ENCODE peak calls at places on chromosomes 16 and 17, in seven cellular contexts. B is neural progenitor cell, H is PC-3, O is MM.1S, F is astrocyte, L is fibroblast of lung, P is GM12878. V is an unnamed sample.
A peak's percentile ranks its signal among the peaks of the same experiment; 100 is the strongest.

GRCh38 chr16:15950167-15950854 is 895 bp downstream of the ABCC1 start:
- DNase-seq in L (peak; percentile 47), O (peak; percentile 44), P (no peak), F (peak; percentile 52), B (peak; percentile 87), H (peak; percentile 31), V (no peak)

GRCh38 chr17:12318614-12319266 is 298.1 kb downstream of the MAP2K4 start:
- DNase-seq in B (no peak), H (no peak), O (no peak), L (peak; percentile 21), F (no peak), P (no peak), V (no peak)

GRCh38 chr16:57314161-57314785 is 29.8 kb upstream of the PLLP start:
- DNase-seq in P (no peak), O (no peak), F (no peak), H (peak; percentile 5), B (no peak), L (no peak), V (no peak)

GRCh38 chr16:70571623-70572022 is 48.0 kb downstream of the SF3B3 start:
- DNase-seq in B (no peak), F (no peak), O (no peak), H (no peak), P (no peak), L (no peak), V (no peak)

GRCh38 chr17:77840156-77840555 is 118.3 kb upstream of the TNRC6C start:
- DNase-seq in P (no peak), B (no peak), L (no peak), F (peak; percentile 62), O (no peak), H (no peak), V (no peak)

GRCh38 chr16:58638148-58639036 is 8.8 kb upstream of the CNOT1 start:
- DNase-seq in L (peak; percentile 87), O (no peak), B (peak; percentile 35), H (peak; percentile 74), F (peak; percentile 81), P (no peak), V (peak; percentile 69)

GRCh38 chr16:15434425-15435215 is at the start of gene BMERB1:
- DNase-seq in H (peak; percentile 34), F (peak; percentile 60), P (no peak), L (peak; percentile 74), O (peak; percentile 39), B (peak; percentile 92), V (no peak)

GRCh38 chr17:13420294-13421277 is 181.1 kb downstream of the HS3ST3A1 start:
- DNase-seq in B (no peak), O (no peak), L (peak; percentile 95), H (peak; percentile 93), F (peak; percentile 78), P (no peak), V (no peak)

GRCh38 chr16:66247516-66248089 is 118.9 kb upstream of the CDH5 start:
- DNase-seq in O (no peak), H (peak; percentile 9), L (peak; percentile 70), F (peak; percentile 47), B (no peak), P (no peak), V (no peak)

DNA sequence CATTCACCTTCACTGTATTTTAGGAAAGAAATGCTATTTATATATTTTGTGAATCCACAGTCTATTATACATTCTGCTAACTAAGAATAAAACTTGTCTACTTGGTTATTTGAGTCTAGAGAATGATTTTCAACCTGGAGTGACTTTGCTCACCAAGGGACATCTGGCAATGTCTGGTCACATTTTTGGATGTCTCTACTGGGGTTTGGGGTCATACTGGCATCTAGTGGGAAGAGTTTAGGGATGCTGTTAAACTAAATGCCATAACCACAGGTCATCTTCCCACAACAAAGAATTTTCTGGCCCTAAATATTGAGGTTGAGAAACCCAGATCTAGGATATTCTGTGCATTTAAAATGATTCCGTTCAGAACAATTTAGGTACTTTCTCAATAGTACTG is 26.0 kb downstream of the KCNJ16 start:
- DNase-seq in P (no peak), F (no peak), O (no peak), B (no peak), H (peak; percentile 29), L (peak; percentile 32), V (no peak)
- H3K27ac ChIP-seq in P (no peak overlapping the region), F (no peak overlapping the region), O (no peak overlapping the region), B (no peak overlapping the region), H (no peak overlapping the region), L (no peak overlapping the region), V (no peak overlapping the region)

GRCh38 chr16:86300746-86301480 is 209.4 kb upstream of the FOXF1 start:
- DNase-seq in P (no peak), L (peak; percentile 50), H (no peak), F (peak; percentile 18), O (no peak), B (peak; percentile 69), V (no peak)
- TF ChIP-seq EZH2 in P (no peak), L (no peak), H (no peak), F (no peak), O (no peak), B (no peak), V (no peak)

GRCh38 chr17:59107306-59107670 is 608 bp upstream of the TRIM37 start:
- DNase-seq in F (no peak), H (no peak), B (no peak), L (no peak), O (no peak), P (no peak), V (no peak)
- H3K79me2 ChIP-seq in F (peaks cover 46% of the 10 kb centered on the region), H (peaks cover 72% of the 10 kb centered on the region), B (peaks cover 51% of the 10 kb centered on the region), L (peaks cover 27% of the 10 kb centered on the region), O (peaks cover 36% of the 10 kb centered on the region), P (peaks cover 40% of the 10 kb centered on the region), V (peaks cover 36% of the 10 kb centered on the region)

GRCh38 chr17:45232514-45233422 is 11.1 kb downstream of the FMNL1 start:
- DNase-seq in F (no peak), B (no peak), H (no peak), L (no peak), O (no peak), P (no peak), V (no peak)

GRCh38 chr17:45233423-45233924 is 11.8 kb downstream of the FMNL1 start:
- DNase-seq in O (no peak), L (no peak), H (no peak), F (no peak), B (no peak), P (no peak), V (no peak)

GRCh38 chr17:45235071-45236001 is 13.7 kb downstream of the FMNL1 start:
- DNase-seq in O (peak; percentile 70), P (no peak), L (peak; percentile 83), B (peak; percentile 90), F (peak; percentile 40), H (peak; percentile 85), V (peak; percentile 66)

GRCh38 chr17:45236002-45236606 is 14.4 kb downstream of the FMNL1 start:
- DNase-seq in P (no peak), F (no peak), H (no peak), O (no peak), L (no peak), B (no peak), V (no peak)

DNA sequence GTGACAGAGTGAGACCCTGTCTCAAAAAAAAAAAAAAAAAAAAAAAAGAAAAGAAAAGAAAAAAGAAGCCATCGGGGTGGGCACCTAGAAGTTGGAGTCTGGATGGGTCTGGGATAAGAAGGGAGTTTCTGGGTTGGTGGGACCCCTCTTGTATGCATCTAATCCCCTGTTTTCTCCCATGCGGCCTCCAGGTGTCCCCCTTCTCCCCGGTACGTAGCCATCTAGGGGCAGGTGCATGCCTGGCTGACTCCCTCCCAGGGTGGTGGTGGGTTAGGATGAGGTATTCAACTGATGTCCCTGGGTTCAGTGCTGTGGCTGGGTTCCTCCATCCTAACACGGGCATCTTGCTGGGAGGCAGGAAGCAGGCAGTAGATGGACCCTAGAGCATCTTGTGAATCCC is 13.0 kb downstream of the FMNL1 start:
- DNase-seq in H (peak; percentile 45), B (peak; percentile 75), O (no peak), F (no peak), P (no peak), L (no peak), V (no peak)
- H3K27ac ChIP-seq in H (no peak overlapping the region), B (no peak overlapping the region), O (peak overlapping the region; percentile 1), F (no peak overlapping the region), P (no peak overlapping the region), L (no peak overlapping the region), V (no peak overlapping the region)

GRCh38 chr17:1643293-1643998 is 2.1 kb downstream of the SCARF1 start:
- DNase-seq in L (no peak), B (peak; percentile 87), O (peak; percentile 88), P (no peak), H (peak; percentile 68), F (no peak), V (no peak)
- TF ChIP-seq EZH2 in L (no peak), B (peak; percentile 67), O (no peak), P (no peak), H (no peak), F (no peak), V (no peak)

GRCh38 chr17:17682737-17683675 is 1.7 kb downstream of the RAI1 start:
- DNase-seq in L (peak; percentile 90), P (no peak), B (peak; percentile 82), H (peak; percentile 69), F (peak; percentile 82), O (peak; percentile 64), V (no peak)

GRCh38 chr17:17682293-17682736 is 1.1 kb downstream of the RAI1 start:
- DNase-seq in L (no peak), F (no peak), B (peak; percentile 44), P (no peak), H (peak; percentile 30), O (peak; percentile 66), V (no peak)

GRCh38 chr17:17680477-17681186 is 626 bp upstream of the RAI1 start:
- DNase-seq in L (no peak), O (no peak), P (no peak), B (no peak), F (no peak), H (no peak), V (no peak)

GRCh38 chr17:17681187-17681743 is at the start of gene RAI1:
- DNase-seq in B (peak; percentile 90), F (peak; percentile 67), P (no peak), O (peak; percentile 82), H (peak; percentile 86), L (peak; percentile 82), V (no peak)

GRCh38 chr17:17681744-17682292 is 560 bp downstream of the RAI1 start:
- DNase-seq in O (peak; percentile 35), L (no peak), F (no peak), P (no peak), H (peak; percentile 33), B (peak; percentile 68), V (no peak)
- H3K79me2 ChIP-seq in O (peaks cover 50% of the 10 kb centered on the region), L (peaks cover 49% of the 10 kb centered on the region), F (peaks cover 52% of the 10 kb centered on the region), P (peaks cover 52% of the 10 kb centered on the region), H (peaks cover 52% of the 10 kb centered on the region), B (peaks cover 36% of the 10 kb centered on the region), V (peaks cover 46% of the 10 kb centered on the region)